ENCODE peak calls at places on chromosome 2, in five cellular contexts. T is ovary, F is cardiac septum, Q is EL, Z is HepG2. P is an unnamed sample.

GRCh38 chr2:46655551-46656436 is 176.4 kb downstream of the TMEM247 start:
- DNase-seq in T (no peak), F (no peak), Q (peak; percentile 73), Z (no peak), P (no peak)

GRCh38 chr2:1223791-1224190 is 189.5 kb upstream of the TPO start:
- DNase-seq in T (no peak), F (no peak), Q (no peak), Z (no peak), P (no peak)

GRCh38 chr2:197239434-197239833 is 71.1 kb downstream of the ANKRD44 start:
- DNase-seq in T (no peak), F (no peak), Q (no peak), Z (no peak), P (no peak)

GRCh38 chr2:229610871-229611270 is 103.5 kb downstream of the DNER start:
- DNase-seq in T (no peak), F (no peak), Q (peak; percentile 66), Z (no peak), P (no peak)

GRCh38 chr2:40556739-40557138 is 104.8 kb upstream of the SLC8A1 start:
- DNase-seq in T (no peak), F (no peak), Q (no peak), Z (no peak), P (no peak)

GRCh38 chr2:18209934-18210639 is 331.6 kb downstream of the KCNS3 start:
- DNase-seq in T (no peak), F (no peak), Q (peak; percentile 89), Z (no peak), P (no peak)

GRCh38 chr2:112995346-112995920 is 9.8 kb upstream of the IL36A start:
- DNase-seq in T (no peak), F (no peak), Q (no peak), Z (no peak), P (no peak)

GRCh38 chr2:101063753-101064502 is 61.8 kb downstream of the RPL31 start:
- DNase-seq in T (no peak), F (peak; percentile 31), Q (peak; percentile 64), Z (no peak), P (no peak)

GRCh38 chr2:180222642-180223041 is 215.5 kb upstream of the CWC22 start:
- DNase-seq in T (no peak), F (no peak), Q (peak; percentile 35), Z (no peak), P (no peak)

GRCh38 chr2:18741888-18742287 is 152.5 kb upstream of the NT5C1B start:
- DNase-seq in T (peak; percentile 30), F (no peak), Q (no peak), Z (no peak), P (no peak)

P was measured in aorta.